ENCODE peak calls at places on chromosome 3, in seven cellular contexts. Z is SK-N-SH, E is HCT116, W is GM12878, N is K562, V is H1, K is HepG2. H is an unnamed sample.

GRCh38 chr3:132262305-132262704 is 54.9 kb upstream of the ACP3 start:
- DNase-seq in V (no peak), W (no peak), K (no peak), E (no peak), Z (no peak), N (no peak), H (no peak)

GRCh38 chr3:149401215-149401925 is 23.9 kb upstream of the TM4SF1 start:
- DNase-seq in V (no peak), E (no peak), Z (no peak), N (no peak), K (peak; percentile 97), W (no peak), H (peak; percentile 83)

GRCh38 chr3:102510663-102511062 is 75.8 kb downstream of the ZPLD1 start:
- DNase-seq in W (no peak), V (no peak), K (no peak), Z (no peak), N (no peak), E (no peak), H (no peak)

GRCh38 chr3:52688266-52688665 is 2.4 kb downstream of the GNL3 start:
- DNase-seq in W (no peak), Z (no peak), V (no peak), N (no peak), E (no peak), K (no peak), H (peak; percentile 69)

GRCh38 chr3:147906275-147906674 is 497.1 kb downstream of the ZIC1 start:
- DNase-seq in Z (no peak), W (no peak), V (no peak), E (no peak), N (no peak), K (no peak), H (no peak)

GRCh38 chr3:71428841-71429609 is 154.5 kb downstream of the FOXP1 start:
- DNase-seq in W (no peak), N (no peak), Z (no peak), E (no peak), K (no peak), V (no peak), H (no peak)

GRCh38 chr3:31305324-31305723 is 227.4 kb upstream of the STT3B start:
- DNase-seq in N (no peak), W (no peak), Z (no peak), E (no peak), V (no peak), K (no peak), H (no peak)

GRCh38 chr3:70558955-70559354 is 246.5 kb upstream of the MDFIC2 start:
- DNase-seq in V (no peak), Z (no peak), N (no peak), E (no peak), K (no peak), W (no peak), H (no peak)

GRCh38 chr3:195100903-195101591 is 169.9 kb downstream of the XXYLT1 start:
- DNase-seq in E (no peak), V (no peak), W (no peak), N (no peak), Z (peak; percentile 76), K (no peak), H (no peak)

GRCh38 chr3:175898194-175898593 is 1039.1 kb downstream of the NAALADL2 start:
- DNase-seq in Z (no peak), K (no peak), W (no peak), E (no peak), N (no peak), V (no peak), H (no peak)

GRCh38 chr3:12993022-12993622 is 80.1 kb downstream of the IQSEC1 start:
- DNase-seq in W (no peak), E (no peak), N (peak; percentile 70), V (peak; percentile 36), Z (peak; percentile 63), K (peak; percentile 39), H (no peak)

GRCh38 chr3:187165144-187165543 is 25.8 kb upstream of the RPL39L start:
- DNase-seq in K (peak; percentile 58), Z (peak; percentile 41), V (peak; percentile 56), N (peak; percentile 62), W (no peak), E (peak; percentile 45), H (peak; percentile 82)

GRCh38 chr3:71924721-71925120 is 139.8 kb upstream of the PROK2 start:
- DNase-seq in K (no peak), W (no peak), E (no peak), N (no peak), V (no peak), Z (no peak), H (no peak)

GRCh38 chr3:15055019-15055557 is 10.0 kb downstream of the MRPS25 start:
- DNase-seq in E (no peak), V (no peak), K (no peak), Z (no peak), N (peak; percentile 55), W (peak; percentile 54), H (no peak)

GRCh38 chr3:99023590-99024192 is 122.2 kb upstream of the DCBLD2 start:
- DNase-seq in K (peak; percentile 3), E (peak; percentile 22), N (peak; percentile 26), W (no peak), V (no peak), Z (peak; percentile 36), H (peak; percentile 55)

GRCh38 chr3:43372007-43372754 is 85.8 kb downstream of the SNRK start:
- DNase-seq in E (no peak), W (no peak), N (no peak), K (no peak), V (no peak), Z (no peak), H (no peak)

GRCh38 chr3:51696954-51697353 is 9.9 kb upstream of the GRM2 start:
- DNase-seq in W (no peak), K (no peak), E (no peak), Z (peak; percentile 74), V (no peak), N (peak; percentile 17), H (no peak)

GRCh38 chr3:71512000-71512399 is 71.5 kb downstream of the FOXP1 start:
- DNase-seq in E (no peak), K (peak; percentile 10), Z (no peak), W (no peak), N (peak; percentile 12), V (no peak), H (no peak)

GRCh38 chr3:42394579-42395288 is 15.7 kb downstream of the LYZL4 start:
- DNase-seq in Z (no peak), N (no peak), W (no peak), K (no peak), V (no peak), E (no peak), H (no peak)

GRCh38 chr3:177602601-177603136 is 405.4 kb upstream of the TBL1XR1 start:
- DNase-seq in N (no peak), W (no peak), V (no peak), E (no peak), K (no peak), Z (no peak), H (peak; percentile 83)

GRCh38 chr3:45677045-45677436 is 12.2 kb upstream of the SACM1L start:
- DNase-seq in K (peak; percentile 40), E (no peak), V (no peak), W (no peak), Z (no peak), N (no peak), H (peak; percentile 86)

GRCh38 chr3:187875868-187876267 is 130.6 kb upstream of the BCL6 start:
- DNase-seq in Z (no peak), K (no peak), W (no peak), N (no peak), E (no peak), V (no peak), H (no peak)

GRCh38 chr3:174859109-174859735 is at the start of gene NAALADL2:
- DNase-seq in E (no peak), W (no peak), Z (no peak), K (no peak), V (no peak), N (no peak), H (peak; percentile 91)

GRCh38 chr3:21446937-21447336 is 304.1 kb downstream of the ZNF385D start:
- DNase-seq in K (no peak), Z (no peak), E (no peak), V (no peak), N (no peak), W (no peak), H (no peak)

DNA sequence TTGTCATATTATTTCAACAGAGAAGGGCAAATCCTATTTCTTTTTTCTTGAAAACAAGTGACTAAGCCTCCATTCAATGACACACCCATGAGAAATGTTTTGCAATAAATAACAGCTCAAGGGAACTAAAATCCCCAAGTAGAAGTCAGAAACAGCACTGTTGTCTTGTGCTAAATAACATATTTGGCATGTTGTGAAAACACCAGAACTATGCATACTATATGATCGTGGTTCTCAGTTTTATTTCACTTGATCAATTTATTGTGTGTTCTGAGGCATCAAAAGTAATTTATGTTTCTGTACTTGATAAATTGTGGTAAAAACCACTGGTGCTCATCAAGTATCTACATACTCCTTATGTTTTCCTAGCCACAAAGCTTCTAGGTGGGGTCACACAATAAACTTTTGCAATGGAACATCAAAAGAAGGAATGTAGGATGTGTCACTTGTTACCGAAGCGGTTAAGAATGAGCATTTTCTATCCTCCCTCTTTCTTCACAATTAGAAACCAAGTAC is 691.7 kb upstream of the CBLB start:
- DNase-seq in V (no peak), W (no peak), Z (no peak), E (no peak), K (no peak), N (no peak), H (no peak)
- TF ChIP-seq JUND in V (no peak), W (no peak), Z (peak; percentile 27), E (no peak), K (no peak), N (no peak), H (no peak)

DNA sequence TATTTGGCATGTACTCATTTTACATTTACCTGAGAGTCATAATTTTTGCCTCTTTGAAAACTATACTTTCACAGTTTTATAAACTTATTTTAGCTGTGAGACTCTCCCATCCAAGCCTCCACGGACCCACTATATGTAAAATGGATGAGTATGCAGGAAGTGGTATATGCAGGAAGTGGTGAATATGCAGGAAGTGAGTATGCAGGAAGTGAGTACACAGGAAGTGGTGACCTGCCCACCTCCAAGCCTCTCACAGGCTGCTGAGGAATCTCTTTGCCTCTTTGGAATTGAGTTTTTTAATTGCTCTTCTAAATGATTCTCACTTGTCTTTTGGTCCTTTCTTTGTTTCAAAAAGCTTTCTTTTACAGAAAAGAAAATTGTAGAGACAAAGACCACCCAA is 85.2 kb downstream of the KBTBD8 start:
- DNase-seq in E (no peak), K (no peak), V (no peak), Z (no peak), N (no peak), W (peak; percentile 7), H (no peak)
- TF ChIP-seq JUND in E (no peak), K (no peak), V (no peak), Z (no peak), N (no peak), W (no peak), H (no peak)

GRCh38 chr3:125067225-125067624 is 11.4 kb upstream of the HEG1 start:
- DNase-seq in E (no peak), W (no peak), N (no peak), V (no peak), Z (no peak), K (no peak), H (peak; percentile 43)
- TF ChIP-seq JUND in E (no peak), W (no peak), N (no peak), V (no peak), Z (no peak), K (no peak), H (no peak)

DNA sequence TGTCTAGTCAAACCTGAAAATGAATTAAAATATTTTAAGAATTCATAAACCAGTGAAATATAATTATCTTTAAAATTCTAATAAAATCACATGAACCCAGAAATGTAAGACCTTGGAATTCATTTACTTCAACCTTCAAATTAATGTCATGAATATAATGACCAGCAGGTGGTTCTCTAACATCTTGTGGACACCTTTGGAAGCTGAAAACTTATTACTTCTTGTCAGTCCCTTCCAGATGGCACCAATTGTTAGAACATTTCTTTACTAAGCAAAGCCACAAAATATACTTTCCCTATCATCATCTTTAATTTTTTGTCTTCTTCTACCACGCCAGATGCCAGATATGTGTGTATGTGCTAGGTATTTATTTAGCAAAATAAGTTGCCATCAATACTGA is 240.0 kb downstream of the MBNL1 start:
- DNase-seq in N (peak; percentile 40), W (no peak), E (peak; percentile 33), K (peak; percentile 7), Z (no peak), V (no peak), H (peak; percentile 62)
- TF ChIP-seq JUND in N (no peak), W (no peak), E (no peak), K (no peak), Z (no peak), V (no peak), H (no peak)